ENCODE peak calls at places on chromosomes 12 and 14, in nine cellular contexts. O is Panc1, P is breast epithelium, K is SK-N-SH, H is H1, X is stomach, A is spleen, L is HepG2, M is GM23338. B is an unnamed sample.

GRCh38 chr14:70714055-70714550 is 72.4 kb downstream of the TTC9 start:
- DNase-seq in H (no peak), A (no peak), X (peak), O (peak), M (peak), K (peak), P (no peak), L (peak), B (peak)

GRCh38 chr12:74849801-74850200 is 312.2 kb downstream of the ATXN7L3B start:
- DNase-seq in K (no peak), P (no peak), O (no peak), H (no peak), X (no peak), M (no peak), A (no peak), L (no peak), B (no peak)

GRCh38 chr14:100822921-100823320 is 3.0 kb upstream of the MEG3 start:
- DNase-seq in M (no peak), L (no peak), A (no peak), K (no peak), H (no peak), O (no peak), P (no peak), X (no peak), B (no peak)

GRCh38 chr14:79564371-79564770 is 646.9 kb downstream of the DIO2 start:
- DNase-seq in M (no peak), H (no peak), K (no peak), O (no peak), L (no peak), X (no peak), P (no peak), A (no peak), B (no peak)

GRCh38 chr12:93098077-93098476 is 169.0 kb upstream of the EEA1 start:
- DNase-seq in M (peak), L (no peak), O (peak), P (no peak), K (no peak), H (no peak), X (peak), A (peak), B (peak)

GRCh38 chr14:99910337-99911268 is 117.4 kb downstream of the EML1 start:
- DNase-seq in A (no peak), K (no peak), H (no peak), O (peak), X (no peak), M (no peak), L (peak), P (no peak), B (no peak)

GRCh38 chr12:82873951-82874350 is 187.2 kb downstream of the TMTC2 start:
- DNase-seq in X (no peak), H (no peak), K (peak), O (no peak), A (no peak), P (no peak), L (no peak), M (no peak), B (no peak)

GRCh38 chr12:114864688-114865685 is 181.0 kb upstream of the TBX3 start:
- DNase-seq in X (no peak), P (no peak), H (no peak), M (peak), A (no peak), L (no peak), K (no peak), O (no peak), B (no peak)

GRCh38 chr14:22168092-22168955 is 420.7 kb downstream of the DAD1 start:
- DNase-seq in M (peak), P (no peak), L (peak), K (no peak), A (no peak), X (no peak), H (no peak), O (no peak), B (no peak)

GRCh38 chr14:91308337-91308736 is 63.8 kb upstream of the GPR68 start:
- DNase-seq in M (no peak), L (no peak), X (no peak), P (no peak), K (no peak), A (peak), H (no peak), O (no peak), B (peak)

GRCh38 chr12:70254225-70254624 is 11.0 kb downstream of the CNOT2 start:
- DNase-seq in P (no peak), L (no peak), M (no peak), X (no peak), K (no peak), H (no peak), A (no peak), O (no peak), B (no peak)

GRCh38 chr12:77324763-77325468 is 259.5 kb upstream of the E2F7 start:
- DNase-seq in P (peak), H (peak), O (no peak), L (peak), M (peak), X (peak), A (peak), K (peak), B (peak)

GRCh38 chr12:81758421-81759214 is 532 bp downstream of the PPFIA2 start:
- DNase-seq in L (no peak), H (no peak), A (peak), P (no peak), X (no peak), K (peak), O (no peak), M (peak), B (no peak)

GRCh38 chr14:61469771-61470170 is 148.4 kb downstream of the PRKCH start:
- DNase-seq in X (no peak), H (no peak), L (no peak), A (no peak), P (no peak), K (no peak), M (no peak), O (no peak), B (peak)

GRCh38 chr14:91750634-91751198 is 18.8 kb upstream of the CATSPERB start:
- DNase-seq in P (no peak), K (no peak), M (no peak), L (no peak), X (no peak), H (no peak), A (no peak), O (no peak), B (no peak)

GRCh38 chr12:112756918-112757317 is 34.6 kb upstream of the RPH3A start:
- DNase-seq in K (no peak), L (no peak), H (no peak), X (no peak), O (no peak), P (no peak), M (no peak), A (no peak), B (no peak)

GRCh38 chr12:62959745-62960144 is 24.8 kb upstream of the PPM1H start:
- DNase-seq in X (no peak), H (no peak), M (no peak), K (no peak), A (no peak), P (no peak), O (no peak), L (no peak), B (no peak)

GRCh38 chr14:24243336-24243836 is 963 bp upstream of the TINF2 start:
- DNase-seq in M (peak), L (peak), P (no peak), X (no peak), O (no peak), H (no peak), A (peak), K (no peak), B (no peak)

GRCh38 chr12:28629691-28630090 is 439.4 kb downstream of the CCDC91 start:
- DNase-seq in L (no peak), K (no peak), M (no peak), P (no peak), O (no peak), X (no peak), A (no peak), H (no peak), B (no peak)

GRCh38 chr14:22987291-22987690 is 4.9 kb upstream of the AJUBA start:
- DNase-seq in H (no peak), K (no peak), L (no peak), O (no peak), X (no peak), M (no peak), P (no peak), A (no peak), B (no peak)

GRCh38 chr12:11888029-11888428 is 182.7 kb upstream of the BCL2L14 start:
- DNase-seq in P (no peak), M (no peak), O (no peak), K (no peak), X (no peak), H (no peak), A (no peak), L (no peak), B (no peak)

GRCh38 chr14:75258079-75258802 is 20.4 kb upstream of the FOS start:
- DNase-seq in L (no peak), H (no peak), P (no peak), K (no peak), A (no peak), O (no peak), X (peak), M (no peak), B (no peak)
- TF ChIP-seq POLR2AphosphoS5 in L (no peak), H (no peak), P (peak), K (no peak), A (peak), O (no peak), X (peak), M (no peak), B (no peak)

GRCh38 chr12:94289551-94290312 is 141.4 kb downstream of the PLXNC1 start:
- DNase-seq in P (no peak), M (no peak), O (no peak), A (no peak), L (no peak), H (no peak), X (no peak), K (no peak), B (peak)
- TF ChIP-seq POLR2AphosphoS5 in P (no peak), M (no peak), O (no peak), A (no peak), L (no peak), H (no peak), X (no peak), K (peak), B (no peak)

GRCh38 chr14:76762617-76763361 is 1.5 kb downstream of the VASH1 start:
- DNase-seq in M (no peak), L (no peak), P (peak), X (no peak), K (no peak), A (peak), O (no peak), H (no peak), B (no peak)

GRCh38 chr14:76759589-76759988 is 1.7 kb upstream of the VASH1 start:
- DNase-seq in M (no peak), X (no peak), K (peak), A (peak), L (no peak), O (no peak), H (no peak), P (no peak), B (no peak)

GRCh38 chr14:76761849-76762616 is 765 bp downstream of the VASH1 start:
- DNase-seq in A (no peak), K (no peak), H (no peak), O (no peak), L (no peak), P (no peak), X (no peak), M (no peak), B (no peak)

GRCh38 chr14:76760331-76761197 is 704 bp upstream of the VASH1 start:
- DNase-seq in L (no peak), P (peak), A (peak), K (peak), X (no peak), O (no peak), H (no peak), M (no peak), B (no peak)

GRCh38 chr14:76761198-76761848 is at the start of gene VASH1:
- DNase-seq in P (peak), X (peak), M (peak), O (no peak), K (peak), A (peak), H (no peak), L (no peak), B (peak)
- TF ChIP-seq POLR2AphosphoS5 in P (no peak), X (no peak), M (peak), O (no peak), K (no peak), A (peak), H (no peak), L (no peak), B (peak)

GRCh38 chr14:105241641-105242040 is 6.7 kb upstream of the BTBD6 start:
- DNase-seq in H (no peak), K (no peak), P (no peak), A (no peak), X (no peak), L (no peak), O (no peak), M (no peak), B (no peak)

GRCh38 chr14:105244334-105244733 is 4.0 kb upstream of the BTBD6 start:
- DNase-seq in X (no peak), H (no peak), A (no peak), O (no peak), M (no peak), L (no peak), K (no peak), P (no peak), B (no peak)

DNA sequence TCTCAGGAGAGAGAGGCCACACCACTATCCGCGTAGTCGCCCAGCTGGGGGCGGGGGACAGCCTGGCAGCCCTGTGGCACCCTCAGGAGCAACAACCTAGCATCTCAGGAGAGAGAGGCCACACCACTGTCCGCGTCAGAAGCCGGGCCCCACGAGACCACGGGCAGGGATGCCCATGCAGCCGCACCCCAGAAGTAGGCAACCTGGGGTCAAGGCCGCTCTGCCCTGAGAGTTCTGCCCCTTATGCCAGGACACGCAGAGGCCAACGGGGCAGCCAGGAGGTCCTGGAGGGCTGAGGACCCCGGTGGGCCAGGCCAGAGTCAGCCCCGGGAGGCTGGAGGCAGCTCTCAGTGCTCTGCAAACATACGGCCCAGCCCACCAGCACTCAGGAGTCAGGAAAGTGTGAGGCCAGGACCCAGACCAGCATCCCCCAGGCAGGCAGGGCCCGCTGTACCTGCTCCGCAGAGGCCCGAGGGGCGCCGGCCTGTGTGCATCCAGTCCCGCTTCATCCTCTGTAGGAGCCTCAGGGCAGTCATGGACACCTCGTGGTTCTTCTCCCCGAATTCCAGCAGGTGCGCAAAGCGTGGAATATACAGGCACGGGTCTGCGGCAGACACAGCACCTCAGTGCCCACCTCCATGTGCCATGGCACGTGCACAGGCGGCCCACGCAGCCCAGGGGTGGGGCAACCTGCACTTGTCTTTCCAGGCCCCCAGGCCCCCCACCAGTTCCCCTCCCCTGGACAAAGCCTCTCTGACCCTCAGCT is 7.3 kb upstream of the BTBD6 start:
- DNase-seq in O (no peak), K (no peak), M (no peak), A (no peak), H (no peak), L (no peak), P (no peak), X (no peak), B (no peak)
- TF ChIP-seq POLR2AphosphoS5 in O (no peak), K (no peak), M (no peak), A (no peak), H (no peak), L (no peak), P (no peak), X (no peak), B (no peak)

GRCh38 chr12:47791874-47792273 is 18.8 kb downstream of the SLC48A1 start:
- DNase-seq in M (no peak), A (peak), X (no peak), L (no peak), K (no peak), P (no peak), O (no peak), H (no peak), B (no peak)
- TF ChIP-seq POLR2AphosphoS5 in M (no peak), A (no peak), X (no peak), L (no peak), K (no peak), P (no peak), O (no peak), H (no peak), B (no peak)

DNA sequence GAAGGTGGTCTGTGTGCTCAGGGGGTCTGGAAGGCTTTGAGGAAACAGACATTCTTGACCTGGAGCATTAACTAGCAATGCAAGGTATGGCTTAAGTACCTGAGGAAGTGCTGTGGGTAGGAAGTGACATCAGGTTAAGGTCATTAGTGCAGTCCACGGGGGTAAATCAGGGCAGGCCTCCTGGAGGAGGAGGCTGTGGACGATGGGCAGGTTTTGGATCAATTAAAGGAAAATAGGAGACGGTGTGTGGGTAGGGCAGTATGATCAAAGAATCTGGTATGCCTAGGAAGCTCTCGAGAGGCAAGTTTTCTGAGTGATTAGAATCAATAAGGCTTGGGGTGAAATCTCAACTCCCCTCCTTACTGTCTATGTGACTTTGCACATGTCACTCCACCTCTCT is 295.3 kb downstream of the AACS start:
- DNase-seq in K (no peak), O (no peak), X (no peak), L (no peak), P (no peak), A (no peak), H (no peak), M (no peak), B (no peak)
- TF ChIP-seq POLR2AphosphoS5 in K (no peak), O (no peak), X (no peak), L (no peak), P (no peak), A (no peak), H (no peak), M (no peak), B (no peak)

GRCh38 chr12:120353136-120353535 is 15.8 kb downstream of the MSI1 start:
- DNase-seq in O (no peak), L (no peak), K (no peak), H (no peak), M (no peak), P (no peak), A (no peak), X (no peak), B (no peak)

GRCh38 chr12:120352117-120352516 is 16.8 kb downstream of the MSI1 start:
- DNase-seq in K (no peak), P (no peak), M (no peak), O (no peak), A (no peak), X (no peak), H (no peak), L (no peak), B (no peak)

GRCh38 chr12:120353556-120354317 is 15.2 kb downstream of the MSI1 start:
- DNase-seq in M (no peak), H (no peak), P (no peak), K (no peak), L (no peak), A (no peak), X (no peak), O (no peak), B (no peak)

GRCh38 chr12:120347766-120348165 is 20.2 kb upstream of the PLA2G1B start:
- DNase-seq in K (no peak), X (no peak), O (no peak), M (no peak), H (no peak), L (no peak), A (no peak), P (no peak), B (no peak)

GRCh38 chr12:120350576-120351350 is 18.2 kb downstream of the MSI1 start:
- DNase-seq in O (no peak), L (no peak), X (peak), P (no peak), K (no peak), A (no peak), H (no peak), M (no peak), B (no peak)
- TF ChIP-seq POLR2AphosphoS5 in O (no peak), L (no peak), X (no peak), P (no peak), K (no peak), A (no peak), H (no peak), M (no peak), B (no peak)

GRCh38 chr12:126907900-126908764 is 1358.8 kb upstream of the TMEM132C start:
- DNase-seq in H (no peak), P (no peak), K (no peak), X (no peak), O (no peak), M (no peak), A (no peak), L (no peak), B (no peak)
- TF ChIP-seq POLR2AphosphoS5 in H (no peak), P (no peak), K (no peak), X (no peak), O (no peak), M (no peak), A (no peak), L (no peak), B (no peak)

DNA sequence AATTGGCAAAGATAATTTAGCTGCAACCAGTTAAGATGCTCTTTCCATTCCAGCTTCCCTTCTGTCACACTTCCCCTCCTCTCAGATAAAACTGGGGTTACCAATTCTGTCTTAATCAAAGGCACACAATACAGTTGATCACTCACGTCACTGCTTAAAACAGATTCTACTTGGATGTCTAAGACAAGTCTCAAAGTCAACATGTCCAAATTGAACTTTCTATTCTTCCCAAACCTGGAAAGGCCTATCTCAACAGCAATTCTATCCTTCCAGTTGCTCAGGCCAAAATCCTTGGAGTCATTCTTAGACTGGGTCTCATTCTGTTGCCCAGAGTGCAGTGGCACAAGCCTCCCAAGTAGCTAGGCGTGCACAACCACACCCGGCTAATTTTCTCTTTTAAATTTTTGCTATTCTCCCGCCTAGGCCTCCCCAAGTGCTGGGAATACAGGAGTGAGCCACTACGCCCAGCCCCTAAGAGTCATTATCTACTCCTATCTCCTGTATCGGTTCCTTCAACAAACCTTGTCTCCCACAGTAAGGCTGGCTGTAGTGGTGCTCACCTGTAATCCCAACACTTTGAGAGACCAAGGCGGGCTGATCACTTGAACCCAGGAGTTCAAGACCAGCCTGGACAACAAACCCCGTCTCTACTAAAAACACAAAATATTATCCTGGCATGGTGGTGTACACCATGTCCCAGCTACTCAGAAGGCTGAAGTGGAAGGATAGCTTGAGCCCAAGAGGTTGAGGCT is 4.8 kb downstream of the RPS29 start:
- DNase-seq in X (no peak), M (no peak), L (no peak), A (no peak), H (no peak), O (no peak), P (no peak), K (no peak), B (no peak)
- TF ChIP-seq POLR2AphosphoS5 in X (no peak), M (no peak), L (no peak), A (no peak), H (peak), O (peak), P (no peak), K (no peak), B (peak)

B was measured in endothelial cell of umbilical vein.